ENCODE peak calls at places on chromosomes 12 and 14, in four cellular contexts. H is cardiac muscle cell; S is CD8-positive, alpha-beta memory T cell; D is H7. N is an unnamed sample.

GRCh38 chr14:66495214-66496098 is 9.3 kb downstream of the CCDC196 start:
- DNase-seq in H (peak), S (peak), D (peak), N (peak)

GRCh38 chr14:93150227-93151206 is 34.2 kb downstream of the MOAP1 start:
- DNase-seq in H (no peak), D (peak), S (no peak), N (peak)

GRCh38 chr12:82862876-82863649 is 176.4 kb downstream of the TMTC2 start:
- DNase-seq in H (no peak), S (no peak), D (no peak), N (no peak)

GRCh38 chr14:69612014-69612758 is 790 bp downstream of the SUSD6 start:
- DNase-seq in H (no peak), S (peak), D (peak), N (no peak)

GRCh38 chr12:75724913-75725312 is 213.5 kb upstream of the KRR1 start:
- DNase-seq in S (no peak), D (no peak), H (no peak), N (no peak)

GRCh38 chr12:56258068-56258819 is at the start of gene ANKRD52:
- DNase-seq in D (peak), H (peak), S (peak), N (peak)

GRCh38 chr14:95523818-95524448 is 7.5 kb upstream of the SYNE3 start:
- DNase-seq in D (no peak), S (no peak), H (no peak), N (peak)

GRCh38 chr14:89340782-89341181 is 76.3 kb downstream of the FOXN3 start:
- DNase-seq in D (no peak), S (no peak), H (no peak), N (no peak)

GRCh38 chr14:69038449-69039286 is 59.6 kb upstream of the ACTN1 start:
- DNase-seq in H (no peak), D (no peak), S (no peak), N (no peak)

GRCh38 chr12:95446511-95446910 is 27.4 kb upstream of the METAP2 start:
- DNase-seq in D (peak), H (peak), S (no peak), N (no peak)

GRCh38 chr12:92079054-92079385 is 66.6 kb downstream of the BTG1 start:
- DNase-seq in S (no peak), H (no peak), D (no peak), N (no peak)

GRCh38 chr12:88381456-88381855 is 198.8 kb downstream of the KITLG start:
- DNase-seq in S (no peak), H (no peak), D (no peak), N (no peak)

GRCh38 chr14:78697341-78697740 is 527.2 kb downstream of the NRXN3 start:
- DNase-seq in H (peak), S (no peak), D (peak), N (peak)

GRCh38 chr12:5307065-5307464 is 124.8 kb upstream of the NTF3 start:
- DNase-seq in D (no peak), S (no peak), H (peak), N (no peak)

GRCh38 chr14:72610831-72611200 is 283.1 kb downstream of the DPF3 start:
- DNase-seq in D (no peak), S (no peak), H (no peak), N (no peak)

GRCh38 chr14:52369305-52369781 is 55.2 kb downstream of the PTGER2 start:
- DNase-seq in D (no peak), H (no peak), S (no peak), N (no peak)

GRCh38 chr14:83664389-83664788 is 1865.6 kb upstream of the FLRT2 start:
- DNase-seq in S (no peak), H (no peak), D (no peak), N (no peak)
- H3K4me3 ChIP-seq in S (no peak), H (no peak), D (no peak), N (no peak)

GRCh38 chr14:35303149-35303548 is 11.0 kb downstream of the PSMA6 start:
- DNase-seq in D (no peak), S (no peak), H (no peak), N (no peak)
- H3K4me3 ChIP-seq in D (no peak), S (no peak), H (no peak), N (no peak)

GRCh38 chr14:30842431-30842830 is 31.9 kb upstream of the COCH start:
- DNase-seq in H (no peak), D (no peak), S (no peak), N (no peak)
- H3K4me3 ChIP-seq in H (no peak), D (no peak), S (no peak), N (no peak)

GRCh38 chr12:13278249-13278787 is 81.8 kb downstream of the EMP1 start:
- DNase-seq in D (peak), S (peak), H (peak), N (no peak)
- H3K4me3 ChIP-seq in D (no peak), S (no peak), H (no peak), N (no peak)

DNA sequence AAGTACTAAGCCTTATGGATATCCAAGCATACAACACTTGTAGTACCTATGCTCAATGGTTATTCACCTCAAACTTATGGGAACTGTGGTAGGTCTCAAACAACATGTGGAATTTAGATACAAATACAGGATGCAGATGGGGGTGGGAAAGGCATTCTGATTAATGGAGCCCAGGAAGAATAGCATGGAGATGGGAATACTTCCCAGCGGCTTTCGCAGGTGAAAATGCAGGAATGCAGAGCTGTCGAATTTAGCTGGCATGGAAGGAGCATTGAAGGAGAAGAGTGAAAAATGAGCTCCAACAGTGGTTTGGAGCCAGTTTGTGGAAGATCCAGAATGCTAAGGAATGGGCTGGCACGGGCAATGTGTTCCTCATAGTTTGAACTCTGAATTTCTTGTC is 89.9 kb downstream of the NKX2-1 start:
- DNase-seq in S (no peak), D (peak), H (no peak), N (no peak)
- H3K4me3 ChIP-seq in S (no peak), D (no peak), H (no peak), N (no peak)

GRCh38 chr12:53998900-53999236 is 1.1 kb upstream of the HOXC9 start:
- DNase-seq in D (no peak), H (no peak), S (no peak), N (no peak)
- H3K4me3 ChIP-seq in D (no peak), H (no peak), S (no peak), N (no peak)

GRCh38 chr14:21093769-21094681 is 4.4 kb downstream of the ZNF219 start:
- DNase-seq in H (peak), S (no peak), D (peak), N (no peak)
- H3K4me3 ChIP-seq in H (no peak), S (no peak), D (peak), N (no peak)

DNA sequence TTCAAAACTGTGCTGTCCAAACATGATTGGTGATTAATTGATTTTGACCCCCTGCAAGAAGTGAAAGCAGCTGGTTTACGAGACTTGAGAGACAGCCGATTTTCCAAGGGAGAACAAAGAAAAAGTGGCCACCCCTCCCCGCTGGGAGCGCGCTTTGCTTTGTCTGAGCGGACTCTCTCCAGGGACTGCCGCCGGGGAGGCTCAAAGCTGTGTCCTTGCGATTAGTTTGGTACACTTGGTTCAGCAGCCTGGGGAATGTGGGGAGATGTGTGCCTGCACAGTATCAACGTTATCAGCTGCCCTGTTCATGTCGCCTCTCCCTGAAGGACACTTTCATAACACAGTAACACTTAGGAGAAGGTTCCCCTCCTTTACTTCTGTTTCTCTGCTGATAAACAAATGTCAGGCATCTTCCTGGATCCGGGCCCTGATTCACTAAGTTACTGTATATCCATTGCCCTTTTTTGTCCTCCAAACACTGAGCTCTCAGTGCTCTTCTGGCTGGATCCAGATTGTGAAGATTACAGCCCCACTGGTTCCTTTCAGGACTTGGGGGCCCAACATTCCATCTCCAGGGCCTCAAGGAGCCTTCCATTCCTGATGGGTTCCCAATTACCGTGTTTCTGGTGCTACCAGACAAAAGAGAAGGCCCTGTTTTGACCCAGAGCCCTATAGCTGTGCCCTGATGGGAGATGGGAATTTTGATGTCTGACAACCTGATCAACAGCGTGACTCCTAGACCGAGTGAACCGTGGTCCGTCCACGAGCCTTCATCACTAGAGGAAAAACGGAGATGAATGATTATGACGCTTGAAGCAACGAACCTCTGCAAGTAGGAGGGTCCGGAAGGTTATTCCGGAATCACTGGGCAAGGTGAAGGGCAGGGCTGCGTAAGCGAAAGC is 31.7 kb upstream of the TUBA1C start:
- DNase-seq in H (peak), S (no peak), D (peak), N (no peak)
- H3K4me3 ChIP-seq in H (peak), S (no peak), D (no peak), N (no peak)